ENCODE peak calls at places on chromosomes 7 and 10, in five cellular contexts. N is GM12878, C is endodermal cell, E is fibroblast of lung, U is IMR-90. R is an unnamed sample.
A peak's percentile ranks its signal among the peaks of the same experiment; 100 is the strongest.

GRCh38 chr10:9222917-9223316 is 1168.4 kb downstream of the GATA3 start:
- DNase-seq in C (no peak), U (no peak), E (peak; percentile 60), N (no peak), R (peak; percentile 22)

GRCh38 chr7:135602304-135602703 is 44.6 kb downstream of the NUP205 start:
- DNase-seq in N (no peak), C (no peak), U (peak; percentile 36), E (peak; percentile 4), R (peak; percentile 63)

GRCh38 chr7:47497367-47498096 is 84.4 kb downstream of the TNS3 start:
- DNase-seq in U (no peak), N (peak; percentile 52), C (no peak), E (no peak), R (no peak)

GRCh38 chr7:102404005-102404861 is 8.1 kb downstream of the PRKRIP1 start:
- DNase-seq in N (no peak), E (peak; percentile 57), C (peak; percentile 83), U (peak; percentile 47), R (peak; percentile 62)

GRCh38 chr7:157684157-157684595 is 347.4 kb downstream of the DNAJB6 start:
- DNase-seq in E (peak; percentile 49), N (no peak), U (no peak), C (peak; percentile 80), R (no peak)

GRCh38 chr7:140060788-140061606 is 1.8 kb downstream of the PARP12 start:
- DNase-seq in N (no peak), E (peak; percentile 68), U (peak; percentile 75), C (no peak), R (peak; percentile 14)

GRCh38 chr10:7094781-7095180 is 316.1 kb downstream of the SFMBT2 start:
- DNase-seq in C (no peak), U (peak; percentile 13), N (no peak), E (no peak), R (no peak)

GRCh38 chr7:24455813-24456525 is 117.3 kb upstream of the PALS2 start:
- DNase-seq in N (peak; percentile 62), U (no peak), C (no peak), E (no peak), R (no peak)

GRCh38 chr7:149286811-149287400 is 24.9 kb downstream of the ZNF783 start:
- DNase-seq in C (no peak), N (no peak), U (peak; percentile 4), E (no peak), R (no peak)

GRCh38 chr10:110488944-110489343 is 8.8 kb upstream of the DUSP5 start:
- DNase-seq in E (no peak), U (no peak), C (no peak), N (no peak), R (no peak)

GRCh38 chr7:30266686-30267085 is 17.7 kb upstream of the ZNRF2 start:
- DNase-seq in C (no peak), U (no peak), E (no peak), N (no peak), R (no peak)

GRCh38 chr7:82477733-82478515 is 34.3 kb upstream of the CACNA2D1 start:
- DNase-seq in C (no peak), N (no peak), E (no peak), U (no peak), R (no peak)

GRCh38 chr7:156537006-156537405 is 103.6 kb upstream of the RNF32 start:
- DNase-seq in N (no peak), U (no peak), E (no peak), C (no peak), R (no peak)

GRCh38 chr10:19811517-19811916 is 4.7 kb upstream of the PLXDC2 start:
- DNase-seq in E (peak; percentile 50), C (peak; percentile 67), N (no peak), U (peak; percentile 33), R (no peak)

GRCh38 chr10:11236234-11236633 is 218.6 kb downstream of the CELF2 start:
- DNase-seq in C (no peak), N (no peak), E (peak; percentile 6), U (peak; percentile 4), R (no peak)

GRCh38 chr10:11235771-11236170 is 218.1 kb downstream of the CELF2 start:
- DNase-seq in E (no peak), N (no peak), C (no peak), U (no peak), R (no peak)

GRCh38 chr10:11237571-11237970 is 219.9 kb downstream of the CELF2 start:
- DNase-seq in U (no peak), E (no peak), C (no peak), N (no peak), R (no peak)

GRCh38 chr10:11242443-11243386 is 225.0 kb downstream of the CELF2 start:
- DNase-seq in C (no peak), E (peak; percentile 57), U (peak; percentile 62), N (peak; percentile 90), R (no peak)

GRCh38 chr10:11238893-11239292 is 221.2 kb downstream of the CELF2 start:
- DNase-seq in N (no peak), E (no peak), U (no peak), C (no peak), R (no peak)
- H3K4me1 ChIP-seq in N (peaks cover 78% of the 10 kb centered on the region), E (peaks cover 3% of the 10 kb centered on the region), U (peaks cover 5% of the 10 kb centered on the region), C (peaks cover 7% of the 10 kb centered on the region), R (peaks cover 5% of the 10 kb centered on the region)

GRCh38 chr10:21509391-21510217 is 15.9 kb downstream of the SKIDA1 start:
- DNase-seq in N (no peak), E (peak; percentile 14), C (peak; percentile 85), U (no peak), R (no peak)

GRCh38 chr10:21510218-21511070 is 15.0 kb downstream of the SKIDA1 start:
- DNase-seq in E (peak; percentile 35), U (no peak), C (peak; percentile 86), N (no peak), R (peak; percentile 36)

GRCh38 chr10:21514101-21514807 is 11.2 kb downstream of the SKIDA1 start:
- DNase-seq in C (no peak), U (no peak), E (peak; percentile 45), N (no peak), R (no peak)

GRCh38 chr10:21513035-21513434 is 12.4 kb downstream of the SKIDA1 start:
- DNase-seq in N (no peak), E (peak; percentile 13), C (no peak), U (no peak), R (no peak)

DNA sequence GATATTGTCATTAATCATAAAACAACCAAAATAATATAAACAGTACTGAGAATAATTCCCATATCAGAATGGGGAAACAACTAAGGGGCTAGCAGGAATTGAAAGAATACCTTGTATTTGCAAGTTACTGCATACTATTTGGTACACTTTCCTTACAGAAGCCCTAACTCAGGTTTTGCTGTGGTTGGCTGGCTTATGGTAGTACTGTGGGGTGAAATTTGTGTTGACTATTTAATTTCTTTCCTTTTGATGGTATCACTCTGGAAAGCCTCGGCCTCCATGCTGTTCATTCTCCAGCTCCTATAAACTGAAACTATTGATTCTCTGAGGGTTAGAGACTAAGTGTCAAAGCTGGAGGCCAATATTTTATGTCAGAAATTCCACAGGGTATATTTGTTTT is 13.6 kb downstream of the SKIDA1 start:
- DNase-seq in C (no peak), U (no peak), N (no peak), E (peak; percentile 13), R (no peak)
- H3K9ac ChIP-seq in C (peak overlapping the region; percentile 88), U (no peak overlapping the region), N (no peak overlapping the region), E (no peak overlapping the region), R (no peak overlapping the region)

GRCh38 chr10:102229810-102230263 is 3.7 kb downstream of the ELOVL3 start:
- DNase-seq in U (peak; percentile 65), C (peak; percentile 95), E (peak; percentile 53), N (peak; percentile 33), R (peak; percentile 93)

GRCh38 chr10:102227050-102227449 is 951 bp downstream of the ELOVL3 start:
- DNase-seq in U (peak; percentile 49), E (no peak), C (no peak), N (no peak), R (peak; percentile 82)

GRCh38 chr10:102222798-102223197 is 3.3 kb upstream of the ELOVL3 start:
- DNase-seq in E (no peak), N (no peak), C (no peak), U (no peak), R (no peak)

GRCh38 chr10:102225646-102226541 is at the start of gene ELOVL3:
- DNase-seq in C (peak; percentile 98), N (peak; percentile 53), U (peak; percentile 91), E (peak; percentile 94), R (peak; percentile 97)

DNA sequence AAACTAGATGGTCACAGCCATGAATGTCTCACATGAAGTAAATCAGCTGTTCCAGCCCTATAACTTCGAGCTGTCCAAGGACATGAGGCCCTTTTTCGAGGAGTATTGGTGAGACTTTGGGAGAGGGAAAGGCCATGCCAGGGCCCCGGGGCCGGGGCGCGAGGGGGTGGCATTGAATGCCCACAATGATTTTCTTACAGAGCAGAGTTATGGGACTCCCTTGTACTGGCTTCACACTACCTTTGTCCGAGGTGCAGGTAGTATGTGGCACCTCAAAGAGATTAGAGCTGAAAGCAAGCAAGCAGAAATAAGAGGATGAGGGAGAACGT is 407 bp downstream of the ELOVL3 start:
- DNase-seq in E (no peak), U (no peak), N (no peak), C (no peak), R (no peak)
- H3K4me3 ChIP-seq in E (peak overlapping the region; percentile 22), U (peak overlapping the region; percentile 33), N (peak overlapping the region; percentile 54), C (no peak overlapping the region), R (peak overlapping the region; percentile 78)

DNA sequence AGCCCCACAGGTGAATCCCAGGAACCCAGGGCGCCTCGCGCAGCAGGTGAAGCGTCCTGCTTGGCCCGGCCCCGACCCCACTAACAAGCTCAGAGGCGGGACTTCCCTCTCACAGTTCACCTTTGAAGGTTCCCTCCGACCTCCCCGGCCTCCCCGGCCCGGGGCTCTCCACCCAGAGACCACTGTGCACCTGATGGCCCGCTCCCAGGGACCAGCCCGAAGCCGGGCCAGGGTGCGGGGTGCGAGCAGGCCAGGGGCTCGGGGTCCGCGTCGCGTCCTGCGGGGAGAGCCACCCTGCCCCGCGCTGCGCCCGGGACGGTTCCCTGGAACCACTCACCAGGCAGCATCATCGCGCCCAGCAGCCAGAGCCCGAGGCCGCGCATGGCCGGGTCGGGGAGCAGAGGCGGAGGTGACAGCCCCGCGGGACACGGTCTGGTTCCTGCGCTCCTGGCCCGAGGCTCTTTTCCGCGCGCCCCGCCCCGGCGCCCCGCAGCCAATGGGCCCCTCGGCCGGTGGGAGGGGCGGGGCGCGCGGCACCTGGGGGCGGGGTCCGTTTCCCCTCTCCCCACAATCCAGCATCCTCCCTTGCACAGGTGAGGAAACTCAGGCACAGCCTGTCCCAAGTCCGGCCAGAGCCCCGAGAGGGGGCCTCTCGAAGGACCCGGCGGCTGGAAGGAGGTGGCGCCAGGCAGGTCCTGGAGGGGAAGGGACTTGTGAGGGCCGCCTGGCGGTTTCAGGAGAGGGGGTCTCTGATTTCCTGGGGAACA is at the start of gene ADAM8:
- DNase-seq in N (no peak), E (no peak), C (peak; percentile 93), U (no peak), R (peak; percentile 27)
- H3K4me1 ChIP-seq in N (peaks cover 33% of the 10 kb centered on the region), E (peaks cover 6% of the 10 kb centered on the region), C (peaks cover 4% of the 10 kb centered on the region), U (peaks cover 10% of the 10 kb centered on the region), R (no peaks in the 10 kb centered on the region)